ENCODE peak calls at places on chromosomes 1 and 21, in eight cellular contexts. I is heart right ventricle, Z is fibroblast of lung, D is tibial artery, U is prostate gland, T is adrenal gland, S is psoas muscle, E is suprapubic skin. R is an unnamed sample.

GRCh38 chr1:194081444-194081843 is 895.0 kb upstream of the B3GALT2 start:
- DNase-seq in I (no peak), S (no peak), T (no peak), Z (no peak), U (no peak), D (no peak), E (no peak), R (no peak)

GRCh38 chr1:41381691-41382530 is 20.7 kb downstream of the FOXO6 start:
- DNase-seq in Z (peak), T (no peak), E (no peak), U (no peak), D (peak), I (peak), S (peak), R (no peak)

GRCh38 chr1:6544831-6545230 is 9.5 kb downstream of the NOL9 start:
- DNase-seq in E (no peak), T (peak), S (no peak), Z (peak), U (no peak), D (no peak), I (no peak), R (no peak)

GRCh38 chr21:46122241-46122671 is 24.3 kb downstream of the COL6A2 start:
- DNase-seq in D (peak), I (no peak), U (no peak), S (no peak), E (no peak), Z (peak), T (no peak), R (peak)

GRCh38 chr1:98053471-98054366 is 132.9 kb upstream of the DPYD start:
- DNase-seq in S (peak), E (no peak), T (peak), U (peak), I (peak), D (peak), Z (peak), R (peak)

GRCh38 chr1:210418863-210419641 is 90.3 kb downstream of the HHAT start:
- DNase-seq in I (no peak), S (no peak), U (peak), E (no peak), Z (no peak), T (no peak), D (no peak), R (no peak)

GRCh38 chr1:11422701-11423100 is 56.3 kb upstream of the DISP3 start:
- DNase-seq in U (no peak), D (no peak), S (no peak), E (no peak), T (no peak), I (no peak), Z (no peak), R (no peak)

GRCh38 chr1:54016343-54017282 is 1.4 kb downstream of the LDLRAD1 start:
- DNase-seq in E (peak), I (no peak), Z (no peak), S (no peak), U (peak), T (peak), D (no peak), R (no peak)

GRCh38 chr1:15966081-15966955 is 9.6 kb downstream of the ZBTB17 start:
- DNase-seq in S (no peak), E (peak), U (no peak), Z (peak), I (no peak), T (peak), D (peak), R (no peak)

GRCh38 chr1:112359961-112360767 is 35.9 kb upstream of the CTTNBP2NL start:
- DNase-seq in I (peak), D (peak), T (peak), Z (peak), E (peak), U (peak), S (peak), R (no peak)

GRCh38 chr1:113333056-113333455 is 57.3 kb upstream of the MAGI3 start:
- DNase-seq in S (no peak), I (no peak), T (no peak), D (no peak), Z (no peak), E (no peak), U (no peak), R (no peak)

GRCh38 chr1:119784127-119784781 is 15.5 kb upstream of the HMGCS2 start:
- DNase-seq in D (peak), I (peak), E (peak), Z (peak), U (peak), S (peak), T (peak), R (no peak)

GRCh38 chr1:234782821-234783220 is 172.8 kb upstream of the IRF2BP2 start:
- DNase-seq in E (no peak), D (no peak), U (no peak), T (no peak), I (no peak), Z (no peak), S (no peak), R (no peak)

GRCh38 chr1:30670195-30671060 is 53.0 kb downstream of the MATN1 start:
- DNase-seq in U (no peak), I (no peak), D (no peak), Z (peak), E (no peak), S (peak), T (no peak), R (no peak)

GRCh38 chr1:173478099-173478555 is 992 bp downstream of the PRDX6 start:
- DNase-seq in T (peak), I (peak), Z (peak), E (no peak), D (peak), S (peak), U (peak), R (no peak)

GRCh38 chr1:209895709-209896108 is 42.3 kb upstream of the SYT14 start:
- DNase-seq in T (no peak), U (no peak), I (no peak), D (no peak), S (no peak), E (no peak), Z (peak), R (no peak)

GRCh38 chr1:213231795-213232231 is 180.8 kb downstream of the RPS6KC1 start:
- DNase-seq in D (no peak), I (no peak), S (no peak), E (no peak), U (no peak), Z (peak), T (no peak), R (no peak)

GRCh38 chr1:245537992-245538391 is 383.2 kb downstream of the KIF26B start:
- DNase-seq in I (no peak), S (no peak), Z (peak), E (no peak), T (no peak), U (no peak), D (no peak), R (no peak)

GRCh38 chr1:114061431-114061830 is 82.2 kb downstream of the OLFML3 start:
- DNase-seq in D (no peak), Z (peak), I (no peak), U (no peak), E (no peak), T (no peak), S (no peak), R (no peak)

GRCh38 chr1:91124290-91124975 is 102.6 kb upstream of the ZNF644 start:
- DNase-seq in D (no peak), T (no peak), Z (no peak), I (no peak), E (no peak), U (no peak), S (no peak), R (no peak)

GRCh38 chr21:43889055-43889454 is 24.0 kb downstream of the AGPAT3 start:
- DNase-seq in T (no peak), E (no peak), U (no peak), Z (no peak), D (no peak), I (no peak), S (no peak), R (no peak)

GRCh38 chr1:62530516-62531154 is 66.7 kb upstream of the ANGPTL3 start:
- DNase-seq in T (peak), Z (peak), E (no peak), S (no peak), D (no peak), I (peak), U (peak), R (peak)

GRCh38 chr1:38105267-38105666 is 58.7 kb upstream of the POU3F1 start:
- DNase-seq in I (no peak), T (no peak), S (no peak), U (no peak), E (no peak), D (no peak), Z (no peak), R (no peak)

GRCh38 chr21:43921602-43921978 is 56.6 kb downstream of the AGPAT3 start:
- DNase-seq in E (no peak), D (no peak), T (no peak), Z (no peak), U (no peak), I (no peak), S (no peak), R (no peak)

GRCh38 chr1:59892836-59893811 is 33.4 kb downstream of the CYP2J2 start:
- DNase-seq in T (no peak), I (no peak), E (no peak), D (no peak), Z (no peak), S (no peak), U (no peak), R (no peak)

GRCh38 chr1:204751883-204752687 is 66.5 kb upstream of the LRRN2 start:
- DNase-seq in Z (no peak), U (no peak), S (no peak), E (peak), T (no peak), I (no peak), D (no peak), R (no peak)

GRCh38 chr21:42672699-42673458 is 19.5 kb downstream of the PDE9A start:
- DNase-seq in E (no peak), U (no peak), Z (peak), S (no peak), T (no peak), I (no peak), D (no peak), R (no peak)

GRCh38 chr21:27590271-27590670 is 623.4 kb upstream of the ADAMTS5 start:
- DNase-seq in U (no peak), S (peak), I (peak), D (no peak), T (no peak), E (peak), Z (peak), R (no peak)

GRCh38 chr1:158246650-158247049 is 7.6 kb upstream of the CD1A start:
- DNase-seq in E (no peak), Z (no peak), T (no peak), S (no peak), I (no peak), D (no peak), U (no peak), R (no peak)

GRCh38 chr1:10555635-10556429 is 81.1 kb downstream of the PEX14 start:
- DNase-seq in T (no peak), Z (no peak), I (no peak), D (no peak), S (peak), U (peak), E (no peak), R (no peak)

GRCh38 chr1:221637641-221638041 is 104.2 kb downstream of the DUSP10 start:
- DNase-seq in T (peak), Z (peak), E (no peak), I (no peak), S (no peak), D (no peak), U (no peak), R (no peak)

GRCh38 chr1:218339267-218339831 is 5.8 kb upstream of the TGFB2 start:
- DNase-seq in T (no peak), Z (peak), S (no peak), U (no peak), E (no peak), D (no peak), I (no peak), R (no peak)

DNA sequence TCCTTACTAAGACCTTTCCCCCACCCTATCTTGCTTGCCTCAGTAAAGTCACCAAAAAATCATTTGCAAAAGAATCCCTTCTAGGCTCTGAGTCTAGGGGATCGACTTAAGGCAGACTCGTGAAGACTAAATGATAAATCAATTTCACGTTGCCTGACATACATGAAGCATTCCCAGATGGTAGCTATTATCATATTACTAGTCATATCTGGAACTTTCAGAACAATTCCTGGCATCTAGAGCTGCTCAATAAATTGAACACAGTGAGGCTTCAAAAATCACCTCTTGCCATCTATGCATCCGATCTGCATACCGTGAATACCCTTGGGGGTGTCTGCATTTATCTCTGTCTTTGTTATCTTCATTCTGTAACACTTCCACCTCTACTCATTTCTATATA is 49.6 kb upstream of the DAB1 start:
- DNase-seq in D (no peak), I (no peak), U (no peak), E (no peak), S (no peak), T (no peak), Z (no peak), R (no peak)
- H3K4me3 ChIP-seq in D (no peak), I (no peak), U (no peak), E (no peak), S (no peak), T (no peak), Z (no peak), R (no peak)

GRCh38 chr1:24586970-24587820 is 31.3 kb downstream of the NCMAP start:
- DNase-seq in E (no peak), I (no peak), S (no peak), D (no peak), Z (peak), U (peak), T (peak), R (no peak)
- H3K27ac ChIP-seq in E (no peak), I (no peak), S (no peak), D (no peak), Z (no peak), U (no peak), T (no peak), R (no peak)

GRCh38 chr1:12762766-12763165 is 10.8 kb upstream of the PRAMEF12 start:
- DNase-seq in D (no peak), E (no peak), S (no peak), I (no peak), Z (no peak), U (no peak), T (no peak), R (no peak)

GRCh38 chr1:12756756-12757433 is 10.9 kb downstream of the CFAP107 start:
- DNase-seq in T (no peak), I (no peak), S (no peak), E (no peak), D (no peak), Z (no peak), U (no peak), R (no peak)

GRCh38 chr1:12757836-12758235 is 11.8 kb downstream of the CFAP107 start:
- DNase-seq in U (no peak), T (no peak), D (no peak), E (no peak), I (no peak), Z (no peak), S (no peak), R (no peak)

GRCh38 chr1:12761781-12762180 is 11.8 kb upstream of the PRAMEF12 start:
- DNase-seq in Z (no peak), I (no peak), E (no peak), S (no peak), T (no peak), U (no peak), D (no peak), R (no peak)

DNA sequence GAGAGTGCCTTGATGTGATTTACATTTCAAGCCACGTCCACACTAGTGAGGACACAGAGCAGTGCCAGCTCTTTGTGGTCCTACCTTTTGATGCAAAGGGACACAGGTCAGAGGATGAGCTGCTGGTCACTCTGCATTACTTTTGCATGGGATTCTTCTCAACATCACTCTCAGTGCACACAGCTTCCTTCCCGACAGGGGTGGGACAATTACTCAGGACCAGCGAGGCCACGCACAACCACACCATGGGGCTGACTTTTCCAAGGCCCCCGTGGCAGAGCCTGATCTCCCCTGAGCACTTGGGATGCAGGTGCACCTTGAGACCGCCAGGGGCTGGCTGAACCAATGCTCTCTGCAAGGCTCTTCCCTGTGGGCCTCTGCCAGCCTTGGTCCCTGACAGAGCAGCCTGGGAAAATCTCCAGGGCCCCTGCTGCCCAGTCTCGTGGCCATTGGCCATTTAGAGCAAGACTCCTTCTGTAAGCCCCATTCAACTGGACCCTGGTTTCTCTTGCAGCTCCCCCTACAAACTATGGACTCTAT is 13.2 kb upstream of the PRAMEF12 start:
- DNase-seq in S (no peak), I (no peak), D (no peak), T (no peak), E (no peak), Z (no peak), U (no peak), R (no peak)
- TF ChIP-seq CTCF in S (no peak), I (no peak), D (no peak), T (no peak), E (no peak), Z (no peak), U (no peak), R (no peak)

DNA sequence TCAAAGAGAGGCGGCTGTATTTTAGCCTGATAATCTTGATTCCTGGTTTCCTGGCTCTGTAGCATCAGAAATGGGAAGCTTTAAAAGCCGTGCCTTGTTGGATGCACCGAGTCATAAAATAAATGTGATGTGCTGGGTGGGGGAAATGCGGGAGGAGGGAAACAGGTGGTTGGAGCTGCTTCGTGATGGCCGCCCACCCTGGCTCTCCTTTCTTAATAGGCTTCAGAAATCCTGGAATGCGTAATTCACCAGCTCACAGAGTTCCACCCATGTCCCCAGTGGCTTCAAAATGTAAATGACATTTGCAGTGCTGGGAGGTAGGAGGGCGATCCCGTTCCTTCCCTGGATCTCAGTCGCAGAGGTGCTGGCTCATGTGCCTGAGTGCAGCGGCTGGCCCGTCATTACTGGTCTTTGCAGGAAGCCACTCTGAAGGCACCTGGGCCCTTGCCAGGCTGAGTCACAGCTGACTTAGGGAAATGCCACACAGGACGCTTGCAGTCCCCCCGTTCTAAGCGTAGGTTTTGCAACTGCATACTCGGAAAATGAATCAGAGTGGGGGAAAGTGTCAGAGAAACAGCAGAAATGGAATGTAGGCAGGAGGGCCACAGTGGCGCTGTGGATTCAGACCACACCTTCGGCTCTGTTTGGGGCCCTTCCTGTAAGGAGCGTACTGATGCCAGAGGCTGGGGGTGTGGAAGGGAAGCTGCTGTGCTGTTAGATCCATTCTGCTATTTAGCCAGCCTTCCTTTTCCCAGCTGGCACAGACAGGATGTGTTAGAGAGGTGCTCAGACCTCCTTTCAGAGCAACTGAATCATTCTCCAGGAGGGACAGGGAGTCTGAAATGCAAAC is 37.6 kb downstream of the GALNT2 start:
- DNase-seq in S (peak), D (peak), E (peak), T (peak), U (peak), I (peak), Z (peak), R (peak)
- H3K4me3 ChIP-seq in S (peak), D (peak), E (peak), T (no peak), U (no peak), I (no peak), Z (peak), R (no peak)

DNA sequence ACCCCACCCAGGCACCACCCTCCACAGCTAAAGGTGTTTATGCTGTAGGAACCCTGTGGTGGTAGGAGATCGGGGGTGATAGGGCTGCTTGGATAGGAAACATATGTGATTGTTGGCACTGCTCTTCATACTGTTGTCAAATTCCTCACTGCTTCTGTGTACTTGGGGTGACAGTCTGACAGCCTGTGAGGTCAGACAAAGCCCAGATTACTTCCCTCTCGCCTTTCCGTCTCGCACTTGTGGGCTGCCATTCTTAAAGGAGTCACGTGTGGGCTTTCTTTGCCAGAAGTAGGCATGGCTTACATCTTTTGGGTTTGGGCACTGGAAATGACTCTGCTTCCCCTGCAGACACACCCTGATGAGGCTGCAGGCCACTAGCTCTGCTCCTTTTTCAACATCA is 363.8 kb downstream of the DISC1 start:
- DNase-seq in Z (no peak), T (peak), D (no peak), E (no peak), U (no peak), S (no peak), I (no peak), R (no peak)
- H3K27ac ChIP-seq in Z (no peak), T (no peak), D (no peak), E (no peak), U (no peak), S (no peak), I (no peak), R (no peak)

GRCh38 chr1:26145960-26146294 is 13.0 kb upstream of the FAM110D start:
- DNase-seq in U (no peak), Z (no peak), T (no peak), D (no peak), S (no peak), I (no peak), E (no peak), R (no peak)

GRCh38 chr1:26145041-26145959 is 13.6 kb upstream of the FAM110D start:
- DNase-seq in U (peak), T (peak), S (peak), I (peak), E (peak), Z (peak), D (peak), R (no peak)

GRCh38 chr1:26138974-26139558 is 19.8 kb upstream of the FAM110D start:
- DNase-seq in T (no peak), D (no peak), E (no peak), Z (no peak), I (no peak), S (no peak), U (no peak), R (no peak)

DNA sequence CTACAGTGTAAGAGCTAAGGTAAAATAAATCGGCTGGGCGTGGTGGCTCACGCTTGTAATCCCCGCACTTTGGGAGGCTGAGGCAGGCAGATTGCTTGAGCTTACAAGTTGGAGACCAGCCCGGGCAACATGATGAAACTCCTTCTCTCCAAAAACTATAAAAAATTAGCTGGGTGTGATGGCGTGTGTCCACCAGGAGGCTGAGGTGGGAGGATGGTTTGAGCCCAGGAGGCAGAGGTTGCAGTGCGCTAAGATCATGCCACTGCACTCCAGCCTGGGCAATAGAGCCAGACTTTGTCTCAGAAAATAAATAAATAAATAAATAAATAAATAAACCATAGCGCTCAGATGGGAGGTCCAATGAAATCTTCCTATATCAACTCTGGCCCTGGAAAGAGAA is 16.7 kb upstream of the FAM110D start:
- DNase-seq in Z (no peak), E (no peak), I (no peak), U (no peak), T (no peak), D (no peak), S (no peak), R (no peak)
- TF ChIP-seq CTCF in Z (no peak), E (no peak), I (no peak), U (no peak), T (no peak), D (no peak), S (no peak), R (no peak)

R was measured in RWPE2.